ENCODE peak calls at places on chromosomes 11 and 22, in five cellular contexts. One of them, this sample, is unnamed.

GRCh38 chr11:115623021-115623451 is 118.8 kb upstream of the CADM1 start:
- DNase-seq in tibial nerve: no peak
- DNase-seq in GM23338: no peak
- DNase-seq in Peyer's patch: peak
- DNase-seq in GM13976: no peak
- DNase-seq in this sample: peak

GRCh38 chr22:19962246-19962908 is 20.8 kb upstream of the TXNRD2 start:
- DNase-seq in tibial nerve: no peak
- DNase-seq in GM23338: peak
- DNase-seq in Peyer's patch: peak
- DNase-seq in GM13976: peak
- DNase-seq in this sample: peak

GRCh38 chr11:64638017-64638664 is 47.1 kb downstream of the SLC22A12 start:
- DNase-seq in tibial nerve: no peak
- DNase-seq in GM23338: peak
- DNase-seq in Peyer's patch: peak
- DNase-seq in GM13976: no peak
- DNase-seq in this sample: no peak

GRCh38 chr22:50438305-50439275 is 36.2 kb downstream of the SBF1 start:
- DNase-seq in tibial nerve: no peak
- DNase-seq in GM23338: no peak
- DNase-seq in Peyer's patch: no peak
- DNase-seq in GM13976: no peak
- DNase-seq in this sample: no peak

GRCh38 chr11:69166186-69167115 is 10.7 kb downstream of the SMIM38 start:
- DNase-seq in tibial nerve: no peak
- DNase-seq in GM23338: peak
- DNase-seq in Peyer's patch: peak
- DNase-seq in GM13976: peak
- DNase-seq in this sample: peak

GRCh38 chr11:46247090-46247489 is 30.4 kb upstream of the CREB3L1 start:
- DNase-seq in tibial nerve: no peak
- DNase-seq in GM23338: no peak
- DNase-seq in Peyer's patch: no peak
- DNase-seq in GM13976: no peak
- DNase-seq in this sample: no peak

GRCh38 chr11:61684870-61685610 is 4.8 kb downstream of the DAGLA start:
- DNase-seq in tibial nerve: no peak
- DNase-seq in GM23338: no peak
- DNase-seq in Peyer's patch: no peak
- DNase-seq in GM13976: no peak
- DNase-seq in this sample: no peak

GRCh38 chr22:20656902-20657836 is 116.7 kb upstream of the SERPIND1 start:
- DNase-seq in tibial nerve: no peak
- DNase-seq in GM23338: no peak
- DNase-seq in Peyer's patch: no peak
- DNase-seq in GM13976: no peak
- DNase-seq in this sample: no peak

GRCh38 chr11:93813974-93814373 is 29.9 kb downstream of the MED17 start:
- DNase-seq in tibial nerve: no peak
- DNase-seq in GM23338: no peak
- DNase-seq in Peyer's patch: no peak
- DNase-seq in GM13976: no peak
- DNase-seq in this sample: no peak

GRCh38 chr11:64772318-64773018 is 5.9 kb downstream of the SF1 start:
- DNase-seq in tibial nerve: no peak
- DNase-seq in GM23338: no peak
- DNase-seq in Peyer's patch: no peak
- DNase-seq in GM13976: no peak
- DNase-seq in this sample: no peak

GRCh38 chr22:46633334-46633890 is 13.2 kb downstream of the GRAMD4 start:
- DNase-seq in tibial nerve: no peak
- DNase-seq in GM23338: no peak
- DNase-seq in Peyer's patch: no peak
- DNase-seq in GM13976: no peak
- DNase-seq in this sample: no peak

GRCh38 chr11:75510011-75510595 is 15.6 kb downstream of the GDPD5 start:
- DNase-seq in tibial nerve: no peak
- DNase-seq in GM23338: no peak
- DNase-seq in Peyer's patch: no peak
- DNase-seq in GM13976: no peak
- DNase-seq in this sample: no peak

GRCh38 chr11:91792779-91793262 is 431.8 kb upstream of the FAT3 start:
- DNase-seq in tibial nerve: no peak
- DNase-seq in GM23338: no peak
- DNase-seq in Peyer's patch: no peak
- DNase-seq in GM13976: no peak
- DNase-seq in this sample: no peak

GRCh38 chr22:30205281-30206115 is 41.1 kb downstream of the LIF start:
- DNase-seq in tibial nerve: peak
- DNase-seq in GM23338: no peak
- DNase-seq in Peyer's patch: peak
- DNase-seq in GM13976: peak
- DNase-seq in this sample: peak

GRCh38 chr11:114964676-114965214 is 286.4 kb downstream of the NXPE2 start:
- DNase-seq in tibial nerve: no peak
- DNase-seq in GM23338: no peak
- DNase-seq in Peyer's patch: no peak
- DNase-seq in GM13976: no peak
- DNase-seq in this sample: no peak

GRCh38 chr11:128476729-128477128 is 110.6 kb downstream of the ETS1 start:
- DNase-seq in tibial nerve: no peak
- DNase-seq in GM23338: no peak
- DNase-seq in Peyer's patch: peak
- DNase-seq in GM13976: no peak
- DNase-seq in this sample: peak

GRCh38 chr22:33579448-33580093 is 340.7 kb downstream of the LARGE1 start:
- DNase-seq in tibial nerve: peak
- DNase-seq in GM23338: peak
- DNase-seq in Peyer's patch: peak
- DNase-seq in GM13976: peak
- DNase-seq in this sample: peak

GRCh38 chr11:94049351-94049750 is 28.2 kb downstream of the HEPHL1 start:
- DNase-seq in tibial nerve: no peak
- DNase-seq in GM23338: no peak
- DNase-seq in Peyer's patch: no peak
- DNase-seq in GM13976: no peak
- DNase-seq in this sample: peak

GRCh38 chr22:23121026-23121823 is 20.6 kb downstream of the RSPH14 start:
- DNase-seq in tibial nerve: no peak
- DNase-seq in GM23338: no peak
- DNase-seq in Peyer's patch: no peak
- DNase-seq in GM13976: no peak
- DNase-seq in this sample: no peak

GRCh38 chr22:33539902-33540751 is 380.1 kb downstream of the LARGE1 start:
- DNase-seq in tibial nerve: peak
- DNase-seq in GM23338: no peak
- DNase-seq in Peyer's patch: peak
- DNase-seq in GM13976: no peak
- DNase-seq in this sample: no peak

GRCh38 chr22:25880524-25880923 is 138.5 kb downstream of the MYO18B start:
- DNase-seq in tibial nerve: no peak
- DNase-seq in GM23338: peak
- DNase-seq in Peyer's patch: no peak
- DNase-seq in GM13976: no peak
- DNase-seq in this sample: no peak

GRCh38 chr11:120696597-120696996 is 185.0 kb downstream of the GRIK4 start:
- DNase-seq in tibial nerve: no peak
- DNase-seq in GM23338: peak
- DNase-seq in Peyer's patch: no peak
- DNase-seq in GM13976: no peak
- DNase-seq in this sample: no peak

GRCh38 chr11:6405837-6406236 is 13.1 kb downstream of the APBB1 start:
- DNase-seq in tibial nerve: no peak
- DNase-seq in GM23338: no peak
- DNase-seq in Peyer's patch: no peak
- DNase-seq in GM13976: no peak
- DNase-seq in this sample: no peak

GRCh38 chr11:134407321-134407828 is 4.7 kb downstream of the B3GAT1 start:
- DNase-seq in tibial nerve: no peak
- DNase-seq in GM23338: no peak
- DNase-seq in Peyer's patch: no peak
- DNase-seq in GM13976: no peak
- DNase-seq in this sample: no peak

GRCh38 chr22:46070722-46071450 is 79.4 kb upstream of the PPARA start:
- DNase-seq in tibial nerve: peak
- DNase-seq in GM23338: peak
- DNase-seq in Peyer's patch: peak
- DNase-seq in GM13976: no peak
- DNase-seq in this sample: no peak

GRCh38 chr11:26575946-26576345 is 3.9 kb upstream of the MUC15 start:
- DNase-seq in tibial nerve: no peak
- DNase-seq in GM23338: no peak
- DNase-seq in Peyer's patch: no peak
- DNase-seq in GM13976: no peak
- DNase-seq in this sample: peak

GRCh38 chr11:123314972-123315371 is 115.1 kb upstream of the GRAMD1B start:
- DNase-seq in tibial nerve: no peak
- DNase-seq in GM23338: no peak
- DNase-seq in Peyer's patch: no peak
- DNase-seq in GM13976: no peak
- DNase-seq in this sample: no peak

GRCh38 chr22:22516992-22517391 is 3.1 kb downstream of the ZNF280A start:
- DNase-seq in tibial nerve: no peak
- DNase-seq in GM23338: no peak
- DNase-seq in Peyer's patch: no peak
- DNase-seq in GM13976: no peak
- DNase-seq in this sample: no peak

GRCh38 chr11:9700105-9700801 is 36.4 kb downstream of the SWAP70 start:
- DNase-seq in tibial nerve: no peak
- DNase-seq in GM23338: no peak
- DNase-seq in Peyer's patch: no peak
- DNase-seq in GM13976: no peak
- DNase-seq in this sample: no peak

DNA sequence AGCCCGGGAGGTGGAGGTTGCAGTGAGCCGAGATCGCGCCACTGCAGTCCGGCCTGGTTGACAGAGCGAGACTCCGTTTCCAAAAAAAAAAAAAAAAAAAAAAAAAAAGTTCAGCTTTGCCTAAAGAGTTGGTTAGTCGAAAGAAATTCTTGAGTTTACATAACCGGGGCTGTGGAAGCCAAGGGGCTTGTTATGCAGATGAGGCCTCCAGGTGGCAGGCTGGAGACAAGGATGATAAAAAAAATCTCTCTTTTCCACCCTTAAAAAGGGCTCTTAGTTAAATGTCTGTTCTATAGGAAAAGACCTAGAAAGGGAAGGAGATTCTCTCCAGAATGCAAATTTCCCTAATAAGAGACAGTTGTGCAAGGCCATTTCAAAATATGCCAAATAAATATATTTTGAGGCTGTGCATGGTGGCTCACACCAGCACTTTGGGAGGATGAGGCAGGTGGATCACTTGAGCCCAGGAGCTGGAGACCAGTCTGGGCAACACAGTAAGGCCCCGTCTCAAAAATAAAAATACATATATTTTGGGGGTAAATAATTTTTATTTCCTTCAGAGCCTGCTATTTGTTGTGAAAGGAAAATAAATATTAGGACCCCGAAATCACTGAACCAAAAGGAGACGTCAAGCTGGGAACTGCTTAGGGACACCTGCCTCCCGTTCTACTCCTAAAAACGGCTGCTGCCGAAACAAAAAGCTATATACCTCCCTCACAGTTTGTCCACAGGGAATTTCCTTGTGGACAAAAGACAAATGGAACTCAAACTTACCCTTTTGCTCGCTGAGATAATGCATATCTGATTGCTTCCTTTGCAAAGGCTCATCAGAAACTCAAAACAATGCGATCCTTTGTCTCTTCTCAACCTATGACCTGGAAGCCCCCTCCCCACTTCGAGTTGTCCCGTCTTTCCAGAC is 2.4 kb upstream of the IFITM2 start:
- DNase-seq in tibial nerve: peak
- DNase-seq in GM23338: peak
- DNase-seq in Peyer's patch: peak
- DNase-seq in GM13976: peak
- DNase-seq in this sample: peak
- TF ChIP-seq CTCF in tibial nerve: peak
- TF ChIP-seq CTCF in GM23338: peak
- TF ChIP-seq CTCF in Peyer's patch: peak
- TF ChIP-seq CTCF in GM13976: peak
- TF ChIP-seq CTCF in this sample: peak

DNA sequence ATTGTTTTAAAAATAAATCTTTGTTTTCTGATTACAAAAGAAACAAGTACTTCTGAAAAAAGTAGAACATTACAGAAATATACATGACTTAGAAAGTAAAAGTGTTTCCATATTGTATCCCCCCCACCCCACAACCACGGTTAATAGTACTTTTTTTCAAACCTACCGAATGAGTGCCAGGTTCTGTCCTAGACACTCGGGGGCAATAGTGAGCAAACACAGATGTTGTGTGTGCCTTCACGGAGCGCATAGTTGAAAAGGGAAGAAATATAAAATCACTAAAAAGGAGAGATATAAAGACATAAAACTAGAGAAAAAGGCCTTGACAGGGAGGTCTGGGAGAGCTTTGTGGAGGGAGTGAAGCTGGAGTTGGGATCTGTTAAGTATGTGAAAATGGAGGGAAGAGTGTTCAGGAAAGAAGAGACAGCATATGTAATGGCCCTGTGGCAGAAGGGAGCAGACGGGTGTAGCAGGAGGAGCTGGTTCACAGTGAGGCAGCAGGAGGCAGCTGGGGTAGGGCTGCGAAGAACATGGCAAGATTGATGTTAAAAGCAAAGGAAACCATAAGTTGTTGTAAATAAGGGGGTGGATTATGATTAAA is 42.1 kb upstream of the ALX4 start:
- DNase-seq in tibial nerve: no peak
- DNase-seq in GM23338: peak
- DNase-seq in Peyer's patch: no peak
- DNase-seq in GM13976: no peak
- DNase-seq in this sample: no peak
- TF ChIP-seq CTCF in tibial nerve: no peak
- TF ChIP-seq CTCF in GM23338: peak
- TF ChIP-seq CTCF in Peyer's patch: no peak
- TF ChIP-seq CTCF in GM13976: no peak
- TF ChIP-seq CTCF in this sample: no peak

GRCh38 chr11:119681537-119681936 is 47.5 kb downstream of the NECTIN1 start:
- DNase-seq in tibial nerve: no peak
- DNase-seq in GM23338: no peak
- DNase-seq in Peyer's patch: no peak
- DNase-seq in GM13976: no peak
- DNase-seq in this sample: no peak
- TF ChIP-seq CTCF in tibial nerve: no peak
- TF ChIP-seq CTCF in GM23338: peak
- TF ChIP-seq CTCF in Peyer's patch: peak
- TF ChIP-seq CTCF in GM13976: no peak
- TF ChIP-seq CTCF in this sample: peak

GRCh38 chr22:44738347-44738715 is 14.0 kb upstream of the ARHGAP8 start:
- DNase-seq in tibial nerve: no peak
- DNase-seq in GM23338: no peak
- DNase-seq in Peyer's patch: peak
- DNase-seq in GM13976: no peak
- DNase-seq in this sample: peak
- TF ChIP-seq CTCF in tibial nerve: no peak
- TF ChIP-seq CTCF in GM23338: no peak
- TF ChIP-seq CTCF in Peyer's patch: no peak
- TF ChIP-seq CTCF in GM13976: no peak
- TF ChIP-seq CTCF in this sample: no peak

This sample was measured in bronchial epithelial cell.